ENCODE peak calls at places on chromosomes 5 and 9, in six cellular contexts. W is SK-N-SH, N is ovary, C is K562, D is cardiac muscle cell, Q is psoas muscle. U is an unnamed sample.

GRCh38 chr5:145246961-145247744 is 588.0 kb downstream of the PRELID2 start:
- DNase-seq in W (no peak), N (no peak), C (no peak), D (no peak), Q (no peak), U (no peak)

GRCh38 chr9:97386265-97386633 is 25.6 kb upstream of the TDRD7 start:
- DNase-seq in W (no peak), N (no peak), C (no peak), D (no peak), Q (no peak), U (no peak)

GRCh38 chr5:160188151-160188967 is 40.9 kb upstream of the FABP6 start:
- DNase-seq in W (no peak), N (peak), C (peak), D (peak), Q (peak), U (no peak)

GRCh38 chr5:132383984-132384383 is 14.5 kb downstream of the SLC22A5 start:
- DNase-seq in W (no peak), N (no peak), C (no peak), D (no peak), Q (no peak), U (no peak)

GRCh38 chr9:126661521-126662251 is 48.0 kb downstream of the LMX1B start:
- DNase-seq in W (no peak), N (no peak), C (peak), D (peak), Q (no peak), U (no peak)

GRCh38 chr9:132247942-132248341 is 86.1 kb downstream of the NTNG2 start:
- DNase-seq in W (no peak), N (no peak), C (no peak), D (no peak), Q (no peak), U (no peak)

GRCh38 chr9:88258587-88258986 is 120.3 kb upstream of the SPATA31C2 start:
- DNase-seq in W (no peak), N (peak), C (no peak), D (peak), Q (peak), U (peak)

GRCh38 chr9:108854641-108855528 is 901 bp downstream of the ACTL7B start:
- DNase-seq in W (no peak), N (no peak), C (no peak), D (peak), Q (no peak), U (no peak)

GRCh38 chr5:91383956-91384300 is 811 bp upstream of the ARRDC3 start:
- DNase-seq in W (no peak), N (no peak), C (no peak), D (no peak), Q (no peak), U (no peak)

GRCh38 chr5:75736273-75736672 is 19.0 kb upstream of the POC5 start:
- DNase-seq in W (no peak), N (no peak), C (no peak), D (no peak), Q (no peak), U (no peak)

GRCh38 chr5:122805481-122805880 is 30.6 kb downstream of the SNX2 start:
- DNase-seq in W (no peak), N (no peak), C (no peak), D (peak), Q (no peak), U (no peak)

GRCh38 chr5:144436007-144436406 is 265.3 kb downstream of the KCTD16 start:
- DNase-seq in W (no peak), N (no peak), C (no peak), D (no peak), Q (no peak), U (no peak)

GRCh38 chr9:113590991-113591898 is 127.7 kb downstream of the RGS3 start:
- DNase-seq in W (peak), N (peak), C (peak), D (peak), Q (peak), U (peak)

GRCh38 chr5:181281077-181281983 is 20.4 kb upstream of the TRIM52 start:
- DNase-seq in W (peak), N (no peak), C (peak), D (no peak), Q (no peak), U (no peak)

GRCh38 chr5:103232393-103232999 is 26.1 kb upstream of the MACIR start:
- DNase-seq in W (peak), N (no peak), C (peak), D (peak), Q (no peak), U (no peak)

GRCh38 chr5:16350816-16351215 is 114.8 kb downstream of the ZNF622 start:
- DNase-seq in W (no peak), N (no peak), C (no peak), D (no peak), Q (no peak), U (no peak)

GRCh38 chr5:136374003-136374402 is 8.7 kb upstream of the TRPC7 start:
- DNase-seq in W (no peak), N (no peak), C (no peak), D (peak), Q (no peak), U (no peak)

GRCh38 chr9:4812872-4813271 is 20.1 kb downstream of the RCL1 start:
- DNase-seq in W (no peak), N (no peak), C (no peak), D (no peak), Q (no peak), U (no peak)

GRCh38 chr5:1107167-1108007 is 4.5 kb downstream of the SLC12A7 start:
- DNase-seq in W (no peak), N (no peak), C (no peak), D (no peak), Q (no peak), U (no peak)
- H3K27ac ChIP-seq in W (no peak), N (no peak), C (no peak), D (no peak), Q (no peak), U (no peak)

DNA sequence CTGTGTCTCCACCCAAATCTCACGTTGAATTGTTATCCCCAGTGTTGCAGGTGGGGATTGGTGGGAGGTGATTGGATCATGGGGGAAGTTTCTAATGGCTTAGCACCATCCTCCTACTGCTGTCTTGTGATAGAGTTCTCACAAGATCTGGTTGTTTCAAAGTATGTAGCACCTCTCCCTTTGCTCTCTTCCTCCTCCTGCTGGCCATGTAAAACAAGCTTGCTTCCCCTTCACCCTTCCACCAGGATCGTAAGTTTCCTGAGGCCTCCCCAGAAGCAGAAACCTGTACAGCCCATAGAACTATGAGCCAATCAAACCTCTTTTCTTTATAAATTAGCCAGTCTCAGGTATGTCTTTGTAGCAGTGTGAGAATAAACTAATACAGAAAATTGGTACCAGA is 214.7 kb upstream of the C9orf72 start:
- DNase-seq in W (no peak), N (no peak), C (no peak), D (peak), Q (no peak), U (no peak)
- TF ChIP-seq CTCF in W (peak), N (no peak), C (no peak), D (peak), Q (no peak), U (no peak)

GRCh38 chr9:137225701-137226331 is 842 bp downstream of the CYSRT1 start:
- DNase-seq in W (no peak), N (no peak), C (no peak), D (no peak), Q (no peak), U (no peak)

GRCh38 chr9:137228515-137228967 is 1.2 kb downstream of the RNF224 start:
- DNase-seq in W (no peak), N (no peak), C (peak), D (no peak), Q (no peak), U (no peak)

GRCh38 chr9:137226338-137227056 is 805 bp upstream of the RNF224 start:
- DNase-seq in W (no peak), N (no peak), C (no peak), D (no peak), Q (no peak), U (no peak)

GRCh38 chr9:137227853-137228514 is 682 bp downstream of the RNF224 start:
- DNase-seq in W (no peak), N (no peak), C (peak), D (no peak), Q (no peak), U (no peak)

GRCh38 chr9:137227057-137227852 is at the start of gene RNF224:
- DNase-seq in W (peak), N (peak), C (peak), D (peak), Q (peak), U (peak)
- H3K4me3 ChIP-seq in W (no peak), N (no peak), C (no peak), D (no peak), Q (no peak), U (no peak)

GRCh38 chr5:57302164-57302563 is 128.3 kb downstream of the GPBP1 start:
- DNase-seq in W (no peak), N (no peak), C (no peak), D (peak), Q (no peak), U (no peak)

GRCh38 chr5:57299945-57300344 is 126.1 kb downstream of the GPBP1 start:
- DNase-seq in W (no peak), N (no peak), C (no peak), D (no peak), Q (no peak), U (no peak)

GRCh38 chr5:57302643-57303042 is 128.8 kb downstream of the GPBP1 start:
- DNase-seq in W (no peak), N (no peak), C (no peak), D (peak), Q (no peak), U (no peak)

GRCh38 chr5:57298295-57298984 is 124.6 kb downstream of the GPBP1 start:
- DNase-seq in W (peak), N (peak), C (peak), D (peak), Q (peak), U (peak)

DNA sequence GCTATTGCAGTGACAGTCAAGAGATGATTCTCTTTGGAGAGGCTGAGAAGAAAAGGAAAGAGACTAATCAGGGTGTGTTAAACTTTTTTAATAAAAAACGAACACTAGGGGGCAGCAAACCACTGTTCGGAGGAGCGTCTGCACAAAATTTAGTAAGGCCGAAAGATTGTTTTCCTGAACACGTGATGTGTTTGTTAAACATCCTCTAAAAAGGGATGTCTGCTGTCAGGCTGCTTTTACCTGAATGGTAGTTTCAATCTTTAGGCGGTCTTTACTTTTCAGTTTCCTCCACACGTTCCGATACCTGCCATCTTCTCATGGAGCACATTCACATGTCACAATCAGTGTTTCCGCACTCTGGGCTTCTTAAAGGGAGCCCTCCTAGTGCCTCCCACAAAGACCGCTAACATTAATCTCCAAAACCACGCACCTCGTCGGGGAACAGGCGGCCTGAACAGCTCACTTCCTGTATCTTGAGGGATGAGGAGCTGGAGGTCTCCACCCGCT is 125.2 kb downstream of the GPBP1 start:
- DNase-seq in W (peak), N (peak), C (peak), D (peak), Q (no peak), U (no peak)
- H3K27ac ChIP-seq in W (peak), N (no peak), C (no peak), D (no peak), Q (no peak), U (no peak)

GRCh38 chr5:139392678-139393496 is 2.0 kb downstream of the PROB1 start:
- DNase-seq in W (peak), N (no peak), C (no peak), D (peak), Q (peak), U (no peak)
- TF ChIP-seq CTCF in W (peak), N (no peak), C (no peak), D (peak), Q (peak), U (no peak)

GRCh38 chr9:128419061-128419925 is 1.4 kb upstream of the CERCAM start:
- DNase-seq in W (peak), N (no peak), C (no peak), D (peak), Q (no peak), U (no peak)
- H3K4me3 ChIP-seq in W (no peak), N (peak), C (peak), D (no peak), Q (peak), U (peak)

GRCh38 chr5:171957591-171958251 is 48.7 kb downstream of the FBXW11 start:
- DNase-seq in W (no peak), N (no peak), C (no peak), D (no peak), Q (no peak), U (no peak)
- H3K27ac ChIP-seq in W (no peak), N (no peak), C (no peak), D (peak), Q (no peak), U (no peak)

DNA sequence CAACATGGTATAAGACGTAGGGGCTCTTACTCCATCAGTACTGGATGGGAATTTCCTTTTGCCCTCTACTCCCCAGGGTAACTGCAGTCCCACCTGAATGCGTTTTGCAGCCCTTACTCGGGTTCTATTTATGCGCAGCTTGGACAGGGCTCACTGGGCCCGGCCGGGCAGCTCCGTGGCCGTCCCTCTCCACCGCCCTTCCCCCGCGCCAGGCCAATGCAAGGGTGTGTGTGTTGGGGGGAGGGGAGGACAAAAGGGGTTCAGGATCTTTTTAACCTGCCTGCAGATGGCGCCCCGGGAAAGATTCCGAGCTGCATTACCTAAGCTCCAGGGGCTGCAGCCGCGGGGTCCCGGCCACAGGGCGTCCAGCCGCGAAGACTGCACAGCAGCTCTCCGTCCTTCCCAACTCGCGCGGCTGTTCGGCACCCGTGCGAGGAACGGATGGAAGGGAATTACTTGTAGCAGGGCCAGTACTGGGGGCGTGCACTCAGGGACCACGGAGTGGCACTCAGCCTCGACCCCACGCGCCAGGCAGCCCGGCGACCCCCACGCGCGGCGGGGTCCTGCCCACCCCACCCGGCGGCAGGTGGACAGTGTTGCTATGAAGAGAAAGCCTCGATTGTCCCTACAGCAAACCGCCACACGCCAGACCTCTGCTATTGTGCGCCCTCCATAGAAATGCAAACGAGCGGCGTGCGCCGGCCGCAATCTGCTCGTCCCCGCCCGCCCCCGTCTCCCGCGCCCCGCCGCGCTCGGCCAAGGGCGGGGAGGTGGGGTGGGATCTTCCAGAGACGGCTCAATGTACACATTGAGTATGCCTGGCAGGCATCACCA is 966 bp upstream of the GADD45G start:
- DNase-seq in W (peak), N (peak), C (peak), D (peak), Q (peak), U (peak)
- TF ChIP-seq CTCF in W (peak), N (peak), C (peak), D (peak), Q (peak), U (peak)

DNA sequence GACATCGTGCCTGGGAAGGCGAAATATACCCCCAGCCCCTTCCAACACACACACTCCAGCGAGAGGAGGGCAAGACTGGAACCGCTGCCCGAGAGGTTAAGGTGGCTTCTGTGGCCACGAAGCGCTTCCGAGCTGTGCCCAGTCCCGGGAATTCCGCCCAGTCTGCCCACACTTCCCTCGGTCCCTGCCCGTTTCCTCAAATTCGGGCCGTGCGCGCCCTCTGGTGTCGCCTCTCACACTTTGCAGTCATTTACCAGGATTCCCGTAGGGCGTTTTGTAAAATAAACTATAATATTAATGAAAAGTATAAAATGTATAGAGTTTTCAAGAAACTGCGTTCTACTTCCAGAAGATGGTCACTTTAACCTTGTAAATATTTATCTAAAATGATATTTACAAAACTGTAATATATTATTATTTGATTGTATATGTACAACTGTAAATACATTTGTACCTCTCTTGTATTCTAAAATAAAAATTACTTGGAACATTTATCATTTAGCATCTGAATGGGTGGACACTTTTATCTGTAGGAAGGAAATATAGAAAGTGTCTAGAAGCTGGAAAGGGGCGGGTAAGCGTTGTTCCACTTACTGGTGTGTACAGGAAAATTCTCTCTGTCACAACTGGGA is 11.0 kb upstream of the EXOSC2 start:
- DNase-seq in W (peak), N (peak), C (peak), D (peak), Q (peak), U (peak)
- H3K4me3 ChIP-seq in W (peak), N (peak), C (peak), D (no peak), Q (peak), U (peak)

DNA sequence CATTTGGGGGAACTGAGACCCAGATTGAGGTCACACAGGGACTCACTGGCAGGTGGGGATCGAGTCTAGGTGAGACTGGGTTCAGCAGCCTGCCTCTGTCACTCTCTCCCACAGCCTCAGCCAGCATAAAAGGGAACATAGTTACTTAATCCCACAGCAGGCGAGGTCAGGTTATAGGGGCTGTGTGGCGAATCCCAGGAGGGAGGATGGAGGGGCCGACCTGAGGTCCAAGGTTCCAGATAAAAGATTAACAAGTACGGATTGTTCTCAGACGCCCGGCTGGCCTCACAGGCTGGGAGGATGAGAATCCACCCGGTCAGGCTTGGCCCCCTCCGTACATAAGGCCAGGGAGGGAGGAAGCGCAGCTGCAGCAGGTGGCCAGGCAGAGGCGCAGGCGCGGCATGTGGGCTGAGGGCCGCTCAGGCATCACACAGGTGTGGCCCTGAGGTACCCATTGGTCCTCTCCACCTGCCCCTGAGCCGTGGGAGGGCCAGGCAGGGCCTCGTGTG is 3.3 kb downstream of the SUSD3 start:
- DNase-seq in W (no peak), N (peak), C (no peak), D (no peak), Q (no peak), U (no peak)
- H3K27ac ChIP-seq in W (no peak), N (peak), C (no peak), D (no peak), Q (no peak), U (no peak)

U was measured in dorsolateral prefrontal cortex.